ENCODE peak calls at places on chromosome 9, in six cellular contexts. F is stomach, N is heart left ventricle, R is prostate gland, A is adrenal gland, Z is tibial nerve. O is an unnamed sample.

GRCh38 chr9:105842023-105842644 is 147.8 kb downstream of the TMEM38B start:
- DNase-seq in F (no peak), N (no peak), R (no peak), A (no peak), Z (no peak), O (no peak)

GRCh38 chr9:72537671-72538070 is 16.3 kb downstream of the TMC1 start:
- DNase-seq in F (no peak), N (no peak), R (no peak), A (no peak), Z (no peak), O (no peak)

GRCh38 chr9:135889564-135890189 is 17.7 kb downstream of the CAMSAP1 start:
- DNase-seq in F (peak), N (no peak), R (no peak), A (no peak), Z (no peak), O (no peak)

GRCh38 chr9:33375841-33376321 is 26.5 kb downstream of the AQP7 start:
- DNase-seq in F (no peak), N (no peak), R (no peak), A (no peak), Z (no peak), O (no peak)

GRCh38 chr9:97768731-97769130 is 71.6 kb upstream of the XPA start:
- DNase-seq in F (no peak), N (no peak), R (no peak), A (no peak), Z (no peak), O (no peak)

GRCh38 chr9:14245901-14246525 is 67.9 kb downstream of the NFIB start:
- DNase-seq in F (no peak), N (no peak), R (no peak), A (no peak), Z (no peak), O (no peak)

GRCh38 chr9:74125916-74126315 is 371.2 kb upstream of the RORB start:
- DNase-seq in F (no peak), N (no peak), R (no peak), A (no peak), Z (no peak), O (no peak)

GRCh38 chr9:82202808-82203207 is 214.2 kb downstream of the SPATA31D1 start:
- DNase-seq in F (no peak), N (no peak), R (no peak), A (no peak), Z (no peak), O (no peak)

GRCh38 chr9:106075991-106076390 is 381.6 kb downstream of the TMEM38B start:
- DNase-seq in F (no peak), N (no peak), R (peak), A (no peak), Z (no peak), O (peak)

GRCh38 chr9:89367726-89368437 is 49.6 kb downstream of the SECISBP2 start:
- DNase-seq in F (no peak), N (no peak), R (no peak), A (no peak), Z (no peak), O (no peak)

GRCh38 chr9:120713257-120714087 is 798 bp downstream of the MEGF9 start:
- DNase-seq in F (no peak), N (peak), R (no peak), A (peak), Z (no peak), O (no peak)

GRCh38 chr9:36575411-36575882 is 2.8 kb downstream of the MELK start:
- DNase-seq in F (no peak), N (no peak), R (no peak), A (no peak), Z (no peak), O (no peak)

GRCh38 chr9:136546697-136547481 is 1.0 kb upstream of the NOTCH1 start:
- DNase-seq in F (peak), N (peak), R (peak), A (peak), Z (no peak), O (no peak)

DNA sequence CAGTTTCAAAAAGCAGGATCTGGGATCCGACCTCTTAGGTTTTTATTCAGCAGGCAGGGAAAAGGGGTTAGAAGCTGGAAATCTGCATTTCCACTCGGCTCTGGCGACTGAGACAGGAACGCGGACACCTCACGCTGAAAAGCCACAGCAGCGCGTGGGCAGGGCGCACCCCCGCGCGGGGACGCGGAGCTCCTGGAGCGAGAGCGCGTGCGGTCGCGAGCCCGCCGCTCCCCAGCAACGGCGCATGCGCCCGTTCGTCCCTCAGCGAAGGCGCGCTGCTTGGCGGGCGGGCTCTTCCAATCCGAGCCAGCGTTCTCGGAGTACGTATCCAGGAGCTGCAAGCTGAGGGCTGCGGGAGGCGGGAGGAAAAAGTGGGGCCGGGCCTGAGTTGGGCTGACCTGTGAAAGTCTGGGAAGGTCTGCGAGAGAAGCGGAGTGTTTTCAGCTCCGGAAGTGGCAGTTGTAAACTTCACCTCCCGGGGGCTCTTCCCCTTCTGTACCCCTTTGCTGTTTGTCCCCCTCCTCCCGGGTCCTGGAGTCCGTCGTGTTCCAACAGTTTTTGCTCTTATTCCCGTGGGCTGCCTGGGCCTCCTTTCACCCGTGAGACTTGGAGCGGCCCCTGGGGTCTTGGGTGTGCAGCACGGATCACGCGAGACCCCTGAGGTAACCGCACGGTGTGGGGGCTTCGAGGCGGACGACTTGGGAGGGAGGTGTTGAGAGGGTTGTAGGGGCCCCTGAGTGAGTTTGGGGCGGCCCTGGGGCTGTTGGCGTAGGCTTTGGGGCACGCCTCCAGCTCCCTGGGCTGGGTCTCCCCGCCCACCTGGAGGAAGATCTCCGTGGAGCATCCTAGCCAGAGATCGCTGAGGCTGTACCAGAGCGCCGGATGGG is at the start of gene CCDC171:
- DNase-seq in F (peak), N (peak), R (peak), A (peak), Z (peak), O (peak)
- TF ChIP-seq POLR2A in F (no peak), N (no peak), R (peak), A (peak), Z (peak), O (no peak)

GRCh38 chr9:2243666-2244555 is 228.8 kb downstream of the SMARCA2 start:
- DNase-seq in F (no peak), N (no peak), R (no peak), A (no peak), Z (no peak), O (no peak)
- TF ChIP-seq CTCF in F (no peak), N (no peak), R (no peak), A (no peak), Z (no peak), O (no peak)

DNA sequence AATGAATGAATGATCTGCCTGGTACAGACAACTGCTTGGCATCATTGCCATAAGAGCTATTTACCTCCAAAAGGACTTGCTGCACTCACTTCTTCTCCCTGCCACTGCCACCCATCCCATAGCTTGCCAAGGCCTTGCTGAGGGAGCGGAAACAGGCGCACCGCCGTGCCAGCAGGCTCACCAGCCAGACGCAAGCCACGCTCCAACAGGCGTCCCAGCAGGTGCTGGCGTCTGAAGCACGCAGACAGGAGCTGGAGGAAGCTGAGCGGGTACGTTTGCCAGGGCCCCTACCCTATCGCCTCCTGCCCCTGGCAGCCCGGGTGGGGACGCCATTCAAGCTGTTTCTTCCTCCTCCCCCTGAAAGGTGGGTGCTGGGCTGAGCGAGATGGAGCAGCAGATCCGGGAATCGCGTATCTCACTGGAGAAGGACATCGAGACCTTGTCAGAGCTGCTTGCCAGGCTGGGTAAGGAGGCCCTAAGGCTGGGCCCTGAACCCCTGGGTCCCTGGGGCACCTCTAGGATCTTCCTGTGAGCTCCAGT is 8.9 kb upstream of the AIF1L start:
- DNase-seq in F (no peak), N (no peak), R (no peak), A (no peak), Z (no peak), O (no peak)
- TF ChIP-seq POLR2A in F (no peak), N (no peak), R (no peak), A (no peak), Z (no peak), O (no peak)

GRCh38 chr9:99046542-99047071 is 58.3 kb upstream of the TGFBR1 start:
- DNase-seq in F (no peak), N (no peak), R (no peak), A (no peak), Z (no peak), O (no peak)
- TF ChIP-seq CTCF in F (no peak), N (no peak), R (no peak), A (no peak), Z (no peak), O (no peak)

GRCh38 chr9:38391278-38392118 is 1.0 kb upstream of the ALDH1B1 start:
- DNase-seq in F (no peak), N (no peak), R (no peak), A (no peak), Z (no peak), O (no peak)

GRCh38 chr9:38394419-38394818 is 1.9 kb downstream of the ALDH1B1 start:
- DNase-seq in F (no peak), N (no peak), R (no peak), A (no peak), Z (no peak), O (no peak)

GRCh38 chr9:38390851-38391250 is 1.7 kb upstream of the ALDH1B1 start:
- DNase-seq in F (no peak), N (no peak), R (no peak), A (no peak), Z (no peak), O (no peak)

GRCh38 chr9:38393128-38393809 is 767 bp downstream of the ALDH1B1 start:
- DNase-seq in F (no peak), N (no peak), R (no peak), A (no peak), Z (no peak), O (no peak)

GRCh38 chr9:38392235-38393127 is at the start of gene ALDH1B1:
- DNase-seq in F (peak), N (peak), R (peak), A (peak), Z (peak), O (peak)
- TF ChIP-seq POLR2A in F (no peak), N (no peak), R (peak), A (peak), Z (no peak), O (no peak)

DNA sequence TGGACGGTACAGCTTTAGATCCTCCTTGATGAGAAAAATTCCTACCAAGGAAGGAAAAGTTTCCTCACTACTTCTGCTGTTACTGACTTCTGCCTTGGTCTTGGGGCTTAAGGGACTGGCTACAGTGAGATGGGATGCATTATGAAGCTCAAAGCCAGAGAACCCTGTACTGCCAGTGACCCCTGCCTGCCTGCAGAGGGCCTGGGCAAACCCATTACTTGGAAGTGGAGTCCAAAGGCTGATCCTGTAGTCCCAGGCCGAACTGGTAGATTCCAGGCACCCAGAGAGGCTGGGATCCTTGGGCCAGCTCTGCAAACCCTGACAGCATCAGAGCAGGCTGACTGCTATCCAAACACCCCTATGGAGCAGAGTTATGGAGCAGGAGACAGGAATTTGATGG is 25.7 kb upstream of the NR5A1 start:
- DNase-seq in F (no peak), N (no peak), R (no peak), A (no peak), Z (no peak), O (no peak)
- TF ChIP-seq CTCF in F (no peak), N (no peak), R (no peak), A (no peak), Z (no peak), O (no peak)

O was measured in breast epithelium.